ENCODE peak calls at places on chromosomes 6 and 20, in nine cellular contexts. One of them, this sample, is unnamed.

GRCh38 chr6:11732036-11732545 is 46.5 kb downstream of the ADTRP start:
- DNase-seq in PC-3: no peak
- DNase-seq in HCT116: no peak
- DNase-seq in GM23338: no peak
- DNase-seq in fibroblast of lung: peak; percentile 2
- DNase-seq in GM23248: peak; percentile 98
- DNase-seq in hepatocyte: no peak
- DNase-seq in astrocyte: no peak
- DNase-seq in A673: no peak
- DNase-seq in this sample: no peak

GRCh38 chr6:100462396-100462795 is 2.3 kb downstream of the SIM1 start:
- DNase-seq in PC-3: no peak
- DNase-seq in HCT116: no peak
- DNase-seq in GM23338: no peak
- DNase-seq in fibroblast of lung: no peak
- DNase-seq in GM23248: peak; percentile 16
- DNase-seq in hepatocyte: no peak
- DNase-seq in astrocyte: no peak
- DNase-seq in A673: no peak
- DNase-seq in this sample: no peak

GRCh38 chr6:44843734-44844133 is 456.2 kb downstream of the CDC5L start:
- DNase-seq in PC-3: no peak
- DNase-seq in HCT116: no peak
- DNase-seq in GM23338: no peak
- DNase-seq in fibroblast of lung: no peak
- DNase-seq in GM23248: no peak
- DNase-seq in hepatocyte: no peak
- DNase-seq in astrocyte: no peak
- DNase-seq in A673: no peak
- DNase-seq in this sample: no peak

GRCh38 chr6:110509617-110510231 is 33.3 kb upstream of the SLC22A16 start:
- DNase-seq in PC-3: peak; percentile 94
- DNase-seq in HCT116: peak; percentile 68
- DNase-seq in GM23338: no peak
- DNase-seq in fibroblast of lung: peak; percentile 82
- DNase-seq in GM23248: peak; percentile 71
- DNase-seq in hepatocyte: peak; percentile 48
- DNase-seq in astrocyte: peak; percentile 94
- DNase-seq in A673: no peak
- DNase-seq in this sample: no peak

GRCh38 chr20:49405696-49406095 is 76.8 kb downstream of the KCNB1 start:
- DNase-seq in PC-3: no peak
- DNase-seq in HCT116: no peak
- DNase-seq in GM23338: no peak
- DNase-seq in fibroblast of lung: no peak
- DNase-seq in GM23248: no peak
- DNase-seq in hepatocyte: no peak
- DNase-seq in astrocyte: no peak
- DNase-seq in A673: no peak
- DNase-seq in this sample: no peak

GRCh38 chr6:149094934-149095341 is 222.6 kb upstream of the TAB2 start:
- DNase-seq in PC-3: no peak
- DNase-seq in HCT116: no peak
- DNase-seq in GM23338: no peak
- DNase-seq in fibroblast of lung: peak; percentile 39
- DNase-seq in GM23248: peak; percentile 45
- DNase-seq in hepatocyte: no peak
- DNase-seq in astrocyte: peak; percentile 69
- DNase-seq in A673: no peak
- DNase-seq in this sample: no peak

GRCh38 chr20:45913105-45913504 is 1.1 kb upstream of the PLTP start:
- DNase-seq in PC-3: no peak
- DNase-seq in HCT116: no peak
- DNase-seq in GM23338: no peak
- DNase-seq in fibroblast of lung: no peak
- DNase-seq in GM23248: peak; percentile 54
- DNase-seq in hepatocyte: no peak
- DNase-seq in astrocyte: no peak
- DNase-seq in A673: no peak
- DNase-seq in this sample: no peak

GRCh38 chr6:27251672-27252251 is 4.3 kb downstream of the PRSS16 start:
- DNase-seq in PC-3: peak; percentile 92
- DNase-seq in HCT116: peak; percentile 85
- DNase-seq in GM23338: peak; percentile 98
- DNase-seq in fibroblast of lung: no peak
- DNase-seq in GM23248: peak; percentile 60
- DNase-seq in hepatocyte: peak; percentile 93
- DNase-seq in astrocyte: peak; percentile 52
- DNase-seq in A673: peak; percentile 88
- DNase-seq in this sample: peak; percentile 54

GRCh38 chr6:52754443-52754842 is 8.8 kb downstream of the GSTA2 start:
- DNase-seq in PC-3: no peak
- DNase-seq in HCT116: no peak
- DNase-seq in GM23338: no peak
- DNase-seq in fibroblast of lung: no peak
- DNase-seq in GM23248: no peak
- DNase-seq in hepatocyte: no peak
- DNase-seq in astrocyte: no peak
- DNase-seq in A673: no peak
- DNase-seq in this sample: no peak

GRCh38 chr20:32761417-32761830 is 761 bp upstream of the DNMT3B start:
- DNase-seq in PC-3: no peak
- DNase-seq in HCT116: no peak
- DNase-seq in GM23338: no peak
- DNase-seq in fibroblast of lung: no peak
- DNase-seq in GM23248: no peak
- DNase-seq in hepatocyte: no peak
- DNase-seq in astrocyte: no peak
- DNase-seq in A673: no peak
- DNase-seq in this sample: no peak

GRCh38 chr6:18293192-18293904 is 29.0 kb upstream of the DEK start:
- DNase-seq in PC-3: peak; percentile 21
- DNase-seq in HCT116: no peak
- DNase-seq in GM23338: no peak
- DNase-seq in fibroblast of lung: no peak
- DNase-seq in GM23248: peak; percentile 48
- DNase-seq in hepatocyte: peak; percentile 73
- DNase-seq in astrocyte: peak; percentile 22
- DNase-seq in A673: no peak
- DNase-seq in this sample: no peak

GRCh38 chr6:11217360-11218076 is 14.9 kb downstream of the NEDD9 start:
- DNase-seq in PC-3: peak; percentile 63
- DNase-seq in HCT116: no peak
- DNase-seq in GM23338: no peak
- DNase-seq in fibroblast of lung: no peak
- DNase-seq in GM23248: no peak
- DNase-seq in hepatocyte: peak; percentile 44
- DNase-seq in astrocyte: no peak
- DNase-seq in A673: peak; percentile 24
- DNase-seq in this sample: no peak

GRCh38 chr20:36113566-36114247 is 40.8 kb upstream of the EPB41L1 start:
- DNase-seq in PC-3: no peak
- DNase-seq in HCT116: no peak
- DNase-seq in GM23338: peak; percentile 40
- DNase-seq in fibroblast of lung: no peak
- DNase-seq in GM23248: no peak
- DNase-seq in hepatocyte: no peak
- DNase-seq in astrocyte: no peak
- DNase-seq in A673: no peak
- DNase-seq in this sample: no peak

GRCh38 chr6:20789162-20789561 is 254.9 kb downstream of the CDKAL1 start:
- DNase-seq in PC-3: no peak
- DNase-seq in HCT116: no peak
- DNase-seq in GM23338: no peak
- DNase-seq in fibroblast of lung: peak; percentile 56
- DNase-seq in GM23248: peak; percentile 31
- DNase-seq in hepatocyte: peak; percentile 13
- DNase-seq in astrocyte: no peak
- DNase-seq in A673: no peak
- DNase-seq in this sample: no peak

GRCh38 chr6:131183427-131184095 is 48.3 kb downstream of the AKAP7 start:
- DNase-seq in PC-3: no peak
- DNase-seq in HCT116: no peak
- DNase-seq in GM23338: peak; percentile 54
- DNase-seq in fibroblast of lung: no peak
- DNase-seq in GM23248: no peak
- DNase-seq in hepatocyte: no peak
- DNase-seq in astrocyte: no peak
- DNase-seq in A673: no peak
- DNase-seq in this sample: no peak

GRCh38 chr20:33119725-33120720 is 40.6 kb downstream of the BPIFB4 start:
- DNase-seq in PC-3: peak; percentile 61
- DNase-seq in HCT116: no peak
- DNase-seq in GM23338: no peak
- DNase-seq in fibroblast of lung: no peak
- DNase-seq in GM23248: peak; percentile 19
- DNase-seq in hepatocyte: no peak
- DNase-seq in astrocyte: no peak
- DNase-seq in A673: no peak
- DNase-seq in this sample: no peak

GRCh38 chr20:8020314-8021079 is 936 bp upstream of the TMX4 start:
- DNase-seq in PC-3: peak; percentile 77
- DNase-seq in HCT116: no peak
- DNase-seq in GM23338: no peak
- DNase-seq in fibroblast of lung: no peak
- DNase-seq in GM23248: no peak
- DNase-seq in hepatocyte: no peak
- DNase-seq in astrocyte: no peak
- DNase-seq in A673: no peak
- DNase-seq in this sample: no peak

GRCh38 chr20:38195041-38195504 is 30.0 kb upstream of the TGM2 start:
- DNase-seq in PC-3: no peak
- DNase-seq in HCT116: no peak
- DNase-seq in GM23338: no peak
- DNase-seq in fibroblast of lung: no peak
- DNase-seq in GM23248: no peak
- DNase-seq in hepatocyte: no peak
- DNase-seq in astrocyte: no peak
- DNase-seq in A673: no peak
- DNase-seq in this sample: no peak

GRCh38 chr6:43276180-43277082 is 21.6 kb upstream of the SLC22A7 start:
- DNase-seq in PC-3: no peak
- DNase-seq in HCT116: no peak
- DNase-seq in GM23338: peak; percentile 64
- DNase-seq in fibroblast of lung: peak; percentile 16
- DNase-seq in GM23248: peak; percentile 27
- DNase-seq in hepatocyte: peak; percentile 61
- DNase-seq in astrocyte: peak; percentile 6
- DNase-seq in A673: no peak
- DNase-seq in this sample: no peak

GRCh38 chr6:43277083-43277642 is 20.9 kb upstream of the SLC22A7 start:
- DNase-seq in PC-3: no peak
- DNase-seq in HCT116: no peak
- DNase-seq in GM23338: no peak
- DNase-seq in fibroblast of lung: no peak
- DNase-seq in GM23248: no peak
- DNase-seq in hepatocyte: no peak
- DNase-seq in astrocyte: no peak
- DNase-seq in A673: no peak
- DNase-seq in this sample: no peak

GRCh38 chr6:43274916-43275597 is 23.0 kb upstream of the SLC22A7 start:
- DNase-seq in PC-3: no peak
- DNase-seq in HCT116: no peak
- DNase-seq in GM23338: peak; percentile 38
- DNase-seq in fibroblast of lung: no peak
- DNase-seq in GM23248: peak; percentile 33
- DNase-seq in hepatocyte: peak; percentile 86
- DNase-seq in astrocyte: no peak
- DNase-seq in A673: no peak
- DNase-seq in this sample: no peak

GRCh38 chr6:43274127-43274915 is 23.7 kb upstream of the SLC22A7 start:
- DNase-seq in PC-3: no peak
- DNase-seq in HCT116: no peak
- DNase-seq in GM23338: no peak
- DNase-seq in fibroblast of lung: no peak
- DNase-seq in GM23248: no peak
- DNase-seq in hepatocyte: no peak
- DNase-seq in astrocyte: no peak
- DNase-seq in A673: no peak
- DNase-seq in this sample: no peak

GRCh38 chr6:43275782-43276179 is 22.3 kb upstream of the SLC22A7 start:
- DNase-seq in PC-3: no peak
- DNase-seq in HCT116: no peak
- DNase-seq in GM23338: peak; percentile 55
- DNase-seq in fibroblast of lung: no peak
- DNase-seq in GM23248: no peak
- DNase-seq in hepatocyte: no peak
- DNase-seq in astrocyte: no peak
- DNase-seq in A673: no peak
- DNase-seq in this sample: no peak
- TF ChIP-seq EZH2 in PC-3: no peak
- TF ChIP-seq EZH2 in HCT116: no peak
- TF ChIP-seq EZH2 in GM23338: no peak
- TF ChIP-seq EZH2 in fibroblast of lung: no peak
- TF ChIP-seq EZH2 in GM23248: no peak
- TF ChIP-seq EZH2 in hepatocyte: no peak
- TF ChIP-seq EZH2 in astrocyte: no peak
- TF ChIP-seq EZH2 in A673: no peak
- TF ChIP-seq EZH2 in this sample: no peak

GRCh38 chr6:22904413-22904812 is 335.0 kb downstream of the HDGFL1 start:
- DNase-seq in PC-3: no peak
- DNase-seq in HCT116: no peak
- DNase-seq in GM23338: no peak
- DNase-seq in fibroblast of lung: no peak
- DNase-seq in GM23248: no peak
- DNase-seq in hepatocyte: no peak
- DNase-seq in astrocyte: no peak
- DNase-seq in A673: peak; percentile 67
- DNase-seq in this sample: no peak
- TF ChIP-seq EZH2 in PC-3: no peak
- TF ChIP-seq EZH2 in HCT116: no peak
- TF ChIP-seq EZH2 in GM23338: no peak
- TF ChIP-seq EZH2 in fibroblast of lung: no peak
- TF ChIP-seq EZH2 in GM23248: no peak
- TF ChIP-seq EZH2 in hepatocyte: no peak
- TF ChIP-seq EZH2 in astrocyte: no peak
- TF ChIP-seq EZH2 in A673: no peak
- TF ChIP-seq EZH2 in this sample: no peak

GRCh38 chr6:127119361-127120108 is 1.1 kb downstream of the RSPO3 start:
- DNase-seq in PC-3: no peak
- DNase-seq in HCT116: no peak
- DNase-seq in GM23338: peak; percentile 77
- DNase-seq in fibroblast of lung: no peak
- DNase-seq in GM23248: peak; percentile 69
- DNase-seq in hepatocyte: peak; percentile 29
- DNase-seq in astrocyte: no peak
- DNase-seq in A673: peak; percentile 20
- DNase-seq in this sample: no peak
- TF ChIP-seq EZH2 in PC-3: peak; percentile 74
- TF ChIP-seq EZH2 in HCT116: no peak
- TF ChIP-seq EZH2 in GM23338: peak; percentile 1
- TF ChIP-seq EZH2 in fibroblast of lung: peak; percentile 88
- TF ChIP-seq EZH2 in GM23248: peak; percentile 24
- TF ChIP-seq EZH2 in hepatocyte: peak; percentile 55
- TF ChIP-seq EZH2 in astrocyte: peak; percentile 98
- TF ChIP-seq EZH2 in A673: peak; percentile 47
- TF ChIP-seq EZH2 in this sample: peak; percentile 99

DNA sequence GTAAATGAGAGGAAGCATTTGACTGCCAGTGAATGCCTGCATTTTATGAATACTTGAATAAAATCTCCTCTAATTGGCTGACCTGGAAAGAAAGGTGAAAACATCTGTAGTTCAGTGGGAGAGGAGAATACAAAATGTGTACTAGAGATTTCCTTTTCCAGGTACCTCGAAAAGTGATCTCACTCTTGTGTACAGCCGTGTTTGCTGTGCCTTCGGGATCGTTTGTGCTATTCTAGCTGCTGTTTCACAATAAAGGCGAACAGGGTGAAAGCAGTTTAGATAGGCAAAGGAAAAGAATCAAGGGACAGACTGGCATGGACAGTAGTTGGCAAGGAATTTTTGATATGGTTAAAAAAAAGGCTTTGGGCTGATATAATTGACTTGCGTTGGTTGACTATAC is 112.3 kb downstream of the ARID1B start:
- DNase-seq in PC-3: no peak
- DNase-seq in HCT116: no peak
- DNase-seq in GM23338: no peak
- DNase-seq in fibroblast of lung: no peak
- DNase-seq in GM23248: no peak
- DNase-seq in hepatocyte: no peak
- DNase-seq in astrocyte: no peak
- DNase-seq in A673: no peak
- DNase-seq in this sample: no peak
- TF ChIP-seq EZH2 in PC-3: no peak
- TF ChIP-seq EZH2 in HCT116: no peak
- TF ChIP-seq EZH2 in GM23338: no peak
- TF ChIP-seq EZH2 in fibroblast of lung: no peak
- TF ChIP-seq EZH2 in GM23248: no peak
- TF ChIP-seq EZH2 in hepatocyte: no peak
- TF ChIP-seq EZH2 in astrocyte: no peak
- TF ChIP-seq EZH2 in A673: no peak
- TF ChIP-seq EZH2 in this sample: no peak

This sample was measured in keratinocyte.